ENCODE peak calls at places on chromosome 7, in nine cellular contexts. One of them, this sample, is unnamed.

GRCh38 chr7:69457912-69458491 is 140.3 kb upstream of the AUTS2 start:
- DNase-seq in upper lobe of right lung: no peak
- DNase-seq in trophoblast cell: no peak
- DNase-seq in anterior cingulate cortex: peak
- DNase-seq in MCF 10A: no peak
- DNase-seq in EH: no peak
- DNase-seq in Right ventricle myocardium superior: peak
- DNase-seq in AG04450: no peak
- DNase-seq in stimulated activated CD4-positive, alpha-beta T cell treated with anti-CD3 and anti-CD28 coated beads, Interleukin-4, amount 100 ng/mL, for 1 hour: no peak
- DNase-seq in this sample: peak

GRCh38 chr7:132402096-132402495 is 174.2 kb downstream of the PLXNA4 start:
- DNase-seq in Right ventricle myocardium superior: no peak
- DNase-seq in EH: no peak
- DNase-seq in anterior cingulate cortex: no peak
- DNase-seq in trophoblast cell: no peak
- DNase-seq in MCF 10A: no peak
- DNase-seq in upper lobe of right lung: no peak
- DNase-seq in AG04450: no peak
- DNase-seq in stimulated activated CD4-positive, alpha-beta T cell treated with anti-CD3 and anti-CD28 coated beads, Interleukin-4, amount 100 ng/mL, for 1 hour: no peak
- DNase-seq in this sample: no peak

GRCh38 chr7:92639213-92639896 is 49.2 kb upstream of the FAM133B start:
- DNase-seq in trophoblast cell: no peak
- DNase-seq in MCF 10A: no peak
- DNase-seq in anterior cingulate cortex: no peak
- DNase-seq in stimulated activated CD4-positive, alpha-beta T cell treated with anti-CD3 and anti-CD28 coated beads, Interleukin-4, amount 100 ng/mL, for 1 hour: no peak
- DNase-seq in EH: no peak
- DNase-seq in AG04450: no peak
- DNase-seq in upper lobe of right lung: no peak
- DNase-seq in Right ventricle myocardium superior: no peak
- DNase-seq in this sample: no peak

GRCh38 chr7:81616951-81617350 is 152.9 kb downstream of the HGF start:
- DNase-seq in stimulated activated CD4-positive, alpha-beta T cell treated with anti-CD3 and anti-CD28 coated beads, Interleukin-4, amount 100 ng/mL, for 1 hour: no peak
- DNase-seq in Right ventricle myocardium superior: no peak
- DNase-seq in EH: peak
- DNase-seq in trophoblast cell: no peak
- DNase-seq in MCF 10A: no peak
- DNase-seq in AG04450: no peak
- DNase-seq in upper lobe of right lung: no peak
- DNase-seq in anterior cingulate cortex: no peak
- DNase-seq in this sample: no peak

GRCh38 chr7:5195157-5195556 is 5.1 kb downstream of the WIPI2 start:
- DNase-seq in anterior cingulate cortex: no peak
- DNase-seq in EH: no peak
- DNase-seq in MCF 10A: no peak
- DNase-seq in upper lobe of right lung: no peak
- DNase-seq in AG04450: no peak
- DNase-seq in stimulated activated CD4-positive, alpha-beta T cell treated with anti-CD3 and anti-CD28 coated beads, Interleukin-4, amount 100 ng/mL, for 1 hour: no peak
- DNase-seq in Right ventricle myocardium superior: no peak
- DNase-seq in trophoblast cell: no peak
- DNase-seq in this sample: no peak

GRCh38 chr7:88040694-88041093 is 106.6 kb downstream of the ADAM22 start:
- DNase-seq in upper lobe of right lung: no peak
- DNase-seq in Right ventricle myocardium superior: no peak
- DNase-seq in AG04450: no peak
- DNase-seq in anterior cingulate cortex: no peak
- DNase-seq in trophoblast cell: no peak
- DNase-seq in MCF 10A: peak
- DNase-seq in stimulated activated CD4-positive, alpha-beta T cell treated with anti-CD3 and anti-CD28 coated beads, Interleukin-4, amount 100 ng/mL, for 1 hour: no peak
- DNase-seq in EH: no peak
- DNase-seq in this sample: no peak

GRCh38 chr7:135878284-135878683 is 98.9 kb downstream of the MTPN start:
- DNase-seq in stimulated activated CD4-positive, alpha-beta T cell treated with anti-CD3 and anti-CD28 coated beads, Interleukin-4, amount 100 ng/mL, for 1 hour: no peak
- DNase-seq in anterior cingulate cortex: no peak
- DNase-seq in trophoblast cell: no peak
- DNase-seq in EH: no peak
- DNase-seq in upper lobe of right lung: no peak
- DNase-seq in MCF 10A: no peak
- DNase-seq in AG04450: no peak
- DNase-seq in Right ventricle myocardium superior: no peak
- DNase-seq in this sample: no peak

GRCh38 chr7:143504937-143505297 is 27.2 kb downstream of the TAS2R41 start:
- DNase-seq in anterior cingulate cortex: no peak
- DNase-seq in AG04450: no peak
- DNase-seq in EH: peak
- DNase-seq in upper lobe of right lung: no peak
- DNase-seq in MCF 10A: no peak
- DNase-seq in Right ventricle myocardium superior: no peak
- DNase-seq in trophoblast cell: no peak
- DNase-seq in stimulated activated CD4-positive, alpha-beta T cell treated with anti-CD3 and anti-CD28 coated beads, Interleukin-4, amount 100 ng/mL, for 1 hour: no peak
- DNase-seq in this sample: no peak

GRCh38 chr7:112252691-112253090 is 46.2 kb downstream of the ZNF277 start:
- DNase-seq in EH: no peak
- DNase-seq in Right ventricle myocardium superior: no peak
- DNase-seq in upper lobe of right lung: no peak
- DNase-seq in MCF 10A: no peak
- DNase-seq in anterior cingulate cortex: no peak
- DNase-seq in trophoblast cell: peak
- DNase-seq in stimulated activated CD4-positive, alpha-beta T cell treated with anti-CD3 and anti-CD28 coated beads, Interleukin-4, amount 100 ng/mL, for 1 hour: no peak
- DNase-seq in AG04450: no peak
- DNase-seq in this sample: no peak

GRCh38 chr7:34895202-34895601 is 142.1 kb downstream of the DPY19L1 start:
- DNase-seq in upper lobe of right lung: no peak
- DNase-seq in anterior cingulate cortex: no peak
- DNase-seq in stimulated activated CD4-positive, alpha-beta T cell treated with anti-CD3 and anti-CD28 coated beads, Interleukin-4, amount 100 ng/mL, for 1 hour: no peak
- DNase-seq in MCF 10A: no peak
- DNase-seq in AG04450: no peak
- DNase-seq in Right ventricle myocardium superior: no peak
- DNase-seq in trophoblast cell: no peak
- DNase-seq in EH: no peak
- DNase-seq in this sample: no peak

GRCh38 chr7:40470817-40471216 is 336.0 kb downstream of the SUGCT start:
- DNase-seq in anterior cingulate cortex: no peak
- DNase-seq in AG04450: no peak
- DNase-seq in MCF 10A: no peak
- DNase-seq in trophoblast cell: no peak
- DNase-seq in EH: peak
- DNase-seq in stimulated activated CD4-positive, alpha-beta T cell treated with anti-CD3 and anti-CD28 coated beads, Interleukin-4, amount 100 ng/mL, for 1 hour: no peak
- DNase-seq in Right ventricle myocardium superior: no peak
- DNase-seq in upper lobe of right lung: no peak
- DNase-seq in this sample: no peak

GRCh38 chr7:117132385-117133120 is 179.3 kb downstream of the ST7 start:
- DNase-seq in stimulated activated CD4-positive, alpha-beta T cell treated with anti-CD3 and anti-CD28 coated beads, Interleukin-4, amount 100 ng/mL, for 1 hour: no peak
- DNase-seq in trophoblast cell: peak
- DNase-seq in Right ventricle myocardium superior: no peak
- DNase-seq in anterior cingulate cortex: no peak
- DNase-seq in upper lobe of right lung: no peak
- DNase-seq in MCF 10A: peak
- DNase-seq in AG04450: peak
- DNase-seq in EH: peak
- DNase-seq in this sample: no peak

This sample was measured in left ventricle myocardium inferior.